ENCODE peak calls at places on chromosomes 13 and 19, in ten cellular contexts. I is EL; U is omental fat pad; A is activated CD4-positive, alpha-beta T cell treated with anti-CD3 and anti-CD28 coated beads for 36 hours; L is KBM-7; K is lung microvascular endothelial cell; D is Daoy; H is bronchial epithelial cell; O is activated CD4-positive, CD25-positive, alpha-beta regulatory T cell; T is stimulated activated CD8-positive, alpha-beta memory T cell treated with anti-CD3 and anti-CD28 coated beads, Interleukin-15, amount 100 ng/mL, for 48 hours. S is an unnamed sample.

GRCh38 chr19:56109216-56109615 is 11.9 kb downstream of the ZNF787 start:
- DNase-seq in H (no peak), D (no peak), A (no peak), K (no peak), I (no peak), L (no peak), U (no peak), T (no peak), O (no peak), S (peak)

GRCh38 chr13:49441846-49442245 is 2.0 kb downstream of the CAB39L start:
- DNase-seq in L (no peak), K (peak), D (peak), A (no peak), H (peak), I (peak), T (no peak), U (no peak), O (no peak), S (no peak)

GRCh38 chr19:11780431-11781020 is 13.7 kb downstream of the ZNF441 start:
- DNase-seq in I (no peak), D (no peak), L (no peak), K (no peak), U (no peak), O (no peak), T (no peak), H (no peak), A (no peak), S (no peak)

GRCh38 chr13:36431204-36432105 is 840 bp upstream of the CCNA1 start:
- DNase-seq in I (no peak), A (peak), K (peak), H (no peak), U (no peak), D (peak), L (no peak), O (no peak), T (no peak), S (no peak)

GRCh38 chr13:97911311-97912138 is 42.0 kb upstream of the IPO5 start:
- DNase-seq in K (peak), A (peak), U (no peak), L (peak), I (peak), H (peak), T (no peak), O (no peak), D (peak), S (peak)

GRCh38 chr13:99346328-99347070 is 39.3 kb upstream of the GPR183 start:
- DNase-seq in U (no peak), A (no peak), T (no peak), I (no peak), L (no peak), O (no peak), K (no peak), D (no peak), H (no peak), S (no peak)

GRCh38 chr19:55369651-55370304 is 485 bp downstream of the IL11 start:
- DNase-seq in D (peak), L (no peak), A (peak), O (no peak), K (no peak), I (peak), T (no peak), U (no peak), H (peak), S (peak)

GRCh38 chr13:50127017-50127725 is 111.9 kb downstream of the KCNRG start:
- DNase-seq in I (peak), O (peak), K (peak), T (no peak), H (no peak), A (peak), D (no peak), U (no peak), L (no peak), S (no peak)

GRCh38 chr19:45402469-45403070 is 2.3 kb downstream of the PPP1R13L start:
- DNase-seq in L (peak), H (peak), U (no peak), I (peak), D (peak), O (no peak), T (no peak), K (peak), A (peak), S (no peak)

GRCh38 chr19:30593975-30594925 is 222.1 kb downstream of the ZNF536 start:
- DNase-seq in K (no peak), U (no peak), I (no peak), D (no peak), L (no peak), O (no peak), T (no peak), A (no peak), H (no peak), S (no peak)

GRCh38 chr13:23469901-23470525 is 36.5 kb upstream of the SACS start:
- DNase-seq in A (no peak), U (no peak), I (peak), K (no peak), H (no peak), D (no peak), T (no peak), O (no peak), L (no peak), S (peak)

GRCh38 chr13:48602296-48603040 is 51.3 kb upstream of the CYSLTR2 start:
- DNase-seq in L (no peak), D (no peak), I (no peak), O (no peak), K (no peak), U (no peak), T (no peak), H (no peak), A (peak), S (no peak)

GRCh38 chr13:30648522-30649012 is 30.8 kb downstream of the USPL1 start:
- DNase-seq in U (no peak), D (no peak), H (no peak), I (no peak), A (no peak), O (no peak), K (no peak), L (no peak), T (no peak), S (no peak)

GRCh38 chr19:2587001-2587719 is 111.2 kb downstream of the GADD45B start:
- DNase-seq in D (peak), T (no peak), U (no peak), O (no peak), H (no peak), K (no peak), I (no peak), L (no peak), A (no peak), S (no peak)

GRCh38 chr19:39969681-39970423 is 1.1 kb upstream of the PSMC4 start:
- DNase-seq in O (no peak), U (no peak), T (no peak), A (peak), L (no peak), K (no peak), H (no peak), D (no peak), I (no peak), S (no peak)

GRCh38 chr19:6023085-6023682 is 45.2 kb upstream of the RANBP3 start:
- DNase-seq in L (no peak), H (peak), I (peak), U (no peak), O (no peak), D (peak), T (no peak), A (no peak), K (peak), S (peak)

GRCh38 chr19:49019242-49019932 is 2.5 kb upstream of the LHB start:
- DNase-seq in I (peak), O (peak), K (peak), D (peak), H (no peak), U (peak), A (peak), T (no peak), L (peak), S (no peak)

GRCh38 chr13:34044041-34044440 is 226.1 kb downstream of the RFC3 start:
- DNase-seq in K (no peak), U (no peak), T (no peak), D (peak), I (peak), O (no peak), L (no peak), A (no peak), H (peak), S (no peak)

GRCh38 chr19:15550847-15551182 is 42.5 kb downstream of the CYP4F22 start:
- DNase-seq in L (peak), U (no peak), I (peak), O (no peak), H (no peak), A (no peak), T (no peak), D (peak), K (no peak), S (no peak)

GRCh38 chr19:33502991-33503790 is 18.4 kb downstream of the PEPD start:
- DNase-seq in I (no peak), A (no peak), D (no peak), H (no peak), L (no peak), U (no peak), K (no peak), O (no peak), T (no peak), S (no peak)

GRCh38 chr13:91719033-91719432 is 320.6 kb downstream of the GPC5 start:
- DNase-seq in U (no peak), O (no peak), H (peak), K (peak), T (no peak), A (no peak), D (no peak), L (no peak), I (no peak), S (no peak)

GRCh38 chr19:33280351-33280921 is 21.9 kb downstream of the CEBPA start:
- DNase-seq in H (no peak), L (peak), K (no peak), A (peak), T (peak), D (no peak), O (no peak), I (no peak), U (no peak), S (no peak)

GRCh38 chr19:18597809-18598660 is 8.6 kb downstream of the CRLF1 start:
- DNase-seq in K (no peak), D (no peak), U (no peak), O (no peak), A (no peak), T (no peak), I (no peak), H (no peak), L (no peak), S (no peak)

GRCh38 chr19:13014101-13014920 is 19.0 kb downstream of the NFIX start:
- DNase-seq in K (no peak), D (peak), H (no peak), U (no peak), I (no peak), O (no peak), L (peak), A (no peak), T (no peak), S (peak)

GRCh38 chr19:58154287-58154678 is 3.7 kb upstream of the ZNF329 start:
- DNase-seq in A (peak), D (peak), L (no peak), U (peak), I (peak), T (no peak), O (no peak), H (peak), K (peak), S (peak)

GRCh38 chr13:44355643-44356042 is 18.0 kb upstream of the SERP2 start:
- DNase-seq in H (no peak), U (no peak), A (no peak), K (no peak), L (no peak), D (no peak), O (no peak), I (no peak), T (no peak), S (no peak)

S was measured in LHCN-M2.